ENCODE peak calls at places on chromosome 1, in eight cellular contexts. P, J, I, O, S, M, Y and E are unnamed samples. For H3K9me3 and H3K4me1, the result is how much of the 10 kb centered on the place peaks cover.

GRCh38 chr1:95572002-95572401 is 338.0 kb downstream of the RWDD3 start:
- DNase-seq in P (no peak), J (no peak), I (no peak), O (no peak), S (no peak), M (no peak), Y (no peak), E (no peak)

GRCh38 chr1:184971522-184972265 is 2.6 kb downstream of the NIBAN1 start:
- DNase-seq in P (no peak), J (no peak), I (no peak), O (no peak), S (no peak), M (no peak), Y (no peak), E (no peak)

GRCh38 chr1:184881941-184882648 is 92.2 kb downstream of the NIBAN1 start:
- DNase-seq in P (no peak), J (no peak), I (no peak), O (no peak), S (no peak), M (no peak), Y (peak), E (no peak)

GRCh38 chr1:93140106-93140505 is 40.1 kb downstream of the TMED5 start:
- DNase-seq in P (no peak), J (no peak), I (peak), O (no peak), S (no peak), M (no peak), Y (no peak), E (no peak)

GRCh38 chr1:145963218-145964019 is 956 bp downstream of the ANKRD34A start:
- DNase-seq in P (no peak), J (no peak), I (peak), O (no peak), S (no peak), M (no peak), Y (no peak), E (no peak)

GRCh38 chr1:203673550-203674411 is 47.1 kb downstream of the ATP2B4 start:
- DNase-seq in P (peak), J (peak), I (peak), O (peak), S (no peak), M (no peak), Y (no peak), E (no peak)

GRCh38 chr1:47380699-47381098 is 35.4 kb upstream of the FOXE3 start:
- DNase-seq in P (no peak), J (no peak), I (no peak), O (no peak), S (no peak), M (no peak), Y (no peak), E (no peak)

GRCh38 chr1:17596651-17597509 is 57.4 kb downstream of the ARHGEF10L start:
- DNase-seq in P (no peak), J (no peak), I (no peak), O (no peak), S (no peak), M (no peak), Y (no peak), E (peak)

GRCh38 chr1:227894306-227894721 is 53.4 kb downstream of the WNT9A start:
- DNase-seq in P (peak), J (no peak), I (no peak), O (no peak), S (no peak), M (no peak), Y (no peak), E (peak)

GRCh38 chr1:183966487-183966886 is 71.0 kb downstream of the COLGALT2 start:
- DNase-seq in P (no peak), J (no peak), I (no peak), O (no peak), S (no peak), M (no peak), Y (no peak), E (no peak)

GRCh38 chr1:43439781-43440180 is 13.9 kb downstream of the HYI start:
- DNase-seq in P (peak), J (no peak), I (no peak), O (no peak), S (peak), M (no peak), Y (no peak), E (no peak)

GRCh38 chr1:172670316-172670715 is 11.4 kb downstream of the FASLG start:
- DNase-seq in P (no peak), J (no peak), I (no peak), O (no peak), S (no peak), M (no peak), Y (no peak), E (no peak)

GRCh38 chr1:113981962-113982931 is 3.0 kb downstream of the OLFML3 start:
- DNase-seq in P (peak), J (no peak), I (peak), O (no peak), S (no peak), M (no peak), Y (no peak), E (peak)
- H3K4me3 ChIP-seq in P (peak), J (no peak), I (peak), O (no peak), S (no peak), M (no peak), Y (no peak), E (no peak)

DNA sequence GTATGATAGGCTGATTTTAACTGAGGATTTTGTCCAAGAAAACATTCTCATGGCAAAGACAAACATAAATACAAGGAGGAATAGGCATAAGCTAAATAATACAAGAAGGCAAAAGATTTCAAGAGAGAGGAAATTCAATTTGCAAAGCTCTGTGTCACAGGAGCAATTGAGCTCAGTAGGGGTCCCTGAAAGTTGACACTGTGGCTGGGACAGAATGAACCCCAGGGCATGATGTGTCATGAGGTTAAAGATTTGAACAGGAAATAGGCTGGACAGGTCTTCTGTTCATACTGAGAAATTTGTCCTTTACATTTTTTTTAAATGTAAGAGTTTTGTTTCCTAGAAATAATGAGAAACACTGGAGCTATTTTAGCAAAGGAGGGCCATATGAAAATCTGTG is 555.4 kb upstream of the NEGR1 start:
- DNase-seq in P (no peak), J (no peak), I (no peak), O (no peak), S (no peak), M (no peak), Y (peak), E (no peak)
- H3K9me3 ChIP-seq in P (under half), J (under half), I (under half), O (under half), S (under half), M (under half), Y (under half), E (under half)

GRCh38 chr1:60427194-60427593 is 353.6 kb upstream of the C1orf87 start:
- DNase-seq in P (no peak), J (no peak), I (no peak), O (no peak), S (no peak), M (no peak), Y (no peak), E (no peak)

GRCh38 chr1:60428161-60428560 is 354.6 kb upstream of the C1orf87 start:
- DNase-seq in P (no peak), J (no peak), I (no peak), O (no peak), S (no peak), M (no peak), Y (no peak), E (no peak)

GRCh38 chr1:60427701-60428100 is 354.1 kb upstream of the C1orf87 start:
- DNase-seq in P (no peak), J (no peak), I (no peak), O (no peak), S (no peak), M (no peak), Y (no peak), E (no peak)

GRCh38 chr1:60423181-60423780 is 349.7 kb upstream of the C1orf87 start:
- DNase-seq in P (no peak), J (no peak), I (no peak), O (no peak), S (no peak), M (no peak), Y (no peak), E (no peak)

DNA sequence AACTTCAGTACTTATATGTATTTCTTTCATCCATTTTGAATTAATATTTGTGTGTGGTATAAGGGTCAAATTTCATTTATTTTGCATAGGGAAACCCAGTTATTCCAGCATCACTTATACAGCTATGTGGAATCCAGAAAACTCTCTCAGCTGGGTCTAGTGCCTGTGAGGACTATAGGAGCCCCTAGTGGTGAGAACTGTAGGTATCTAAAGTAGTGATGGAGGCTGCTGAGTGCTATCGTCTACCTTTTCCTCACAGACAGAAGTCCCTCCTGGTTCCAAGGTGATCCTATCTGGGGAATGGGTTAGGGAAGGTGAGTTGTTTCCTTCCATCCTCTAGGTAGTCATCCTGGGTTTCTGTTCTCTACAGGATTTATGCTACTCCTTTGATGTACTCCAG is 352.0 kb upstream of the C1orf87 start:
- DNase-seq in P (no peak), J (no peak), I (no peak), O (peak), S (no peak), M (no peak), Y (peak), E (no peak)
- H3K4me1 ChIP-seq in P (under half), J (under half), I (under half), O (under half), S (under half), M (under half), Y (under half), E (under half)

GRCh38 chr1:193083365-193084088 is 21.7 kb downstream of the GLRX2 start:
- DNase-seq in P (no peak), J (no peak), I (no peak), O (no peak), S (no peak), M (no peak), Y (no peak), E (no peak)
- H3K4me3 ChIP-seq in P (no peak), J (no peak), I (no peak), O (no peak), S (no peak), M (no peak), Y (no peak), E (no peak)